ENCODE peak calls at places on chromosomes 2 and 18, in five cellular contexts. J is adrenal gland, H is mucosa of descending colon, N is cardiac muscle cell, S is tibial nerve. I is an unnamed sample.

GRCh38 chr2:46937457-46937856 is 21.9 kb upstream of the MCFD2 start:
- DNase-seq in H (no peak), N (no peak), J (no peak), S (no peak), I (no peak)

GRCh38 chr2:167966937-167967913 is 280.2 kb downstream of the STK39 start:
- DNase-seq in J (no peak), H (no peak), N (no peak), S (no peak), I (no peak)

GRCh38 chr2:119753930-119754321 is 5.8 kb upstream of the PTPN4 start:
- DNase-seq in N (peak; percentile 30), H (no peak), J (no peak), S (no peak), I (no peak)

GRCh38 chr18:62033756-62034155 is 140.9 kb upstream of the RNF152 start:
- DNase-seq in J (no peak), H (no peak), N (no peak), S (no peak), I (no peak)

GRCh38 chr2:121491566-121491965 is 39.1 kb upstream of the RNU4ATAC start:
- DNase-seq in N (no peak), H (no peak), J (no peak), S (no peak), I (no peak)

GRCh38 chr2:240212425-240213225 is 72.2 kb upstream of the OTOS start:
- DNase-seq in N (no peak), S (no peak), H (no peak), J (peak; percentile 9), I (no peak)

GRCh38 chr2:44932079-44932478 is 9.4 kb upstream of the SIX3 start:
- DNase-seq in J (no peak), S (no peak), N (no peak), H (no peak), I (no peak)

GRCh38 chr2:36672199-36672598 is 24.3 kb upstream of the VIT start:
- DNase-seq in S (no peak), H (no peak), J (no peak), N (peak; percentile 54), I (no peak)

GRCh38 chr18:50182516-50182915 is 12.4 kb downstream of the MYO5B start:
- DNase-seq in J (no peak), H (no peak), S (no peak), N (no peak), I (no peak)

GRCh38 chr2:215439980-215440512 is 4.2 kb upstream of the FN1 start:
- DNase-seq in J (no peak), N (no peak), S (no peak), H (no peak), I (no peak)

GRCh38 chr2:131054488-131054887 is 38.8 kb downstream of the FAM168B start:
- DNase-seq in J (no peak), N (no peak), S (no peak), H (no peak), I (no peak)

GRCh38 chr2:120105360-120105759 is 92.5 kb downstream of the EPB41L5 start:
- DNase-seq in J (no peak), H (no peak), N (no peak), S (no peak), I (no peak)

GRCh38 chr2:75787532-75788132 is 76.9 kb upstream of the GCFC2 start:
- DNase-seq in H (no peak), S (no peak), J (no peak), N (peak; percentile 67), I (no peak)

GRCh38 chr2:209845666-209846065 is 74.0 kb downstream of the UNC80 start:
- DNase-seq in S (no peak), J (no peak), H (no peak), N (peak; percentile 2), I (no peak)

GRCh38 chr18:3060667-3061580 is 48.0 kb upstream of the LPIN2 start:
- DNase-seq in N (no peak), H (no peak), S (no peak), J (peak; percentile 25), I (no peak)

GRCh38 chr18:79056827-79057367 is 12.3 kb upstream of the ATP9B start:
- DNase-seq in N (no peak), H (no peak), J (no peak), S (no peak), I (no peak)

DNA sequence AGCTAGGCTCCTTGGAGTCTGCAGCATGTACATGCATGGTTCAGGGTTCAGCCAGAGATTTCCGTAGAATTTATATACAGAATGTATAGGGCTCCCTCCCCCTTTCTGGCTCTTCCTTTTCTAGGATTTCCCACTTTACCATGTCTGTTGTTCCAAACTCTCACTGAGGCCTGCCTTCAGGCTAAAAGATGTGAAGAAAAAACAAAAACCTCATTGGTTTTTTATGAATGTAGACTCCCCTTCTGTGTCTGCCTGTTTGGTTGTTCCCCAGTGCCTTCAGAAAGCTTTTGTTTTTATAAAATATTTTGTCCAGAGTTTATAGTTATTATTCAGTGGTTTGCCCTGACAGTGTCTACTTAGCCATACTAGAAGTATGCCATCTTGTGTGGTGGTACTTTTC is 3.6 kb downstream of the NDUFV2 start:
- DNase-seq in N (no peak), J (no peak), S (no peak), H (no peak), I (no peak)
- H3K4me3 ChIP-seq in N (no peak overlapping the region), J (no peak overlapping the region), S (no peak overlapping the region), H (no peak overlapping the region), I (peak overlapping the region; percentile 88)

GRCh38 chr2:228065686-228066085 is 115.8 kb downstream of the SPHKAP start:
- DNase-seq in J (no peak), H (no peak), S (no peak), N (no peak), I (no peak)
- TF ChIP-seq CTCF in J (no peak), H (no peak), S (no peak), N (no peak), I (no peak)

GRCh38 chr2:68689553-68690537 is 44.8 kb upstream of the ARHGAP25 start:
- DNase-seq in H (no peak), J (no peak), N (no peak), S (no peak), I (no peak)
- H3K4me1 ChIP-seq in H (no peaks in the 10 kb centered on the region), J (no peaks in the 10 kb centered on the region), N (no peaks in the 10 kb centered on the region), S (no peaks in the 10 kb centered on the region), I (no peaks in the 10 kb centered on the region)

GRCh38 chr2:161415041-161415440 is 1.1 kb upstream of the TBR1 start:
- DNase-seq in S (no peak), H (no peak), N (no peak), J (no peak), I (no peak)
- H3K4me3 ChIP-seq in S (peak overlapping the region; percentile 45), H (no peak overlapping the region), N (peak overlapping the region; percentile 31), J (no peak overlapping the region), I (peak overlapping the region; percentile 67)

GRCh38 chr2:49621014-49621413 is 466.7 kb upstream of the FSHR start:
- DNase-seq in J (no peak), H (no peak), S (no peak), N (no peak), I (no peak)

GRCh38 chr2:49619804-49620203 is 465.5 kb upstream of the FSHR start:
- DNase-seq in H (no peak), J (no peak), S (no peak), N (peak; percentile 3), I (no peak)

GRCh38 chr2:49616800-49617199 is 462.5 kb upstream of the FSHR start:
- DNase-seq in J (no peak), N (peak; percentile 25), H (no peak), S (peak; percentile 5), I (no peak)
- TF ChIP-seq CTCF in J (peak; percentile 30), N (peak; percentile 41), H (no peak), S (peak; percentile 20), I (peak; percentile 59)

GRCh38 chr2:79191816-79192215 is 32.3 kb upstream of the REG3A start:
- DNase-seq in H (no peak), N (no peak), J (no peak), S (no peak), I (no peak)
- H3K4me1 ChIP-seq in H (no peaks in the 10 kb centered on the region), N (no peaks in the 10 kb centered on the region), J (no peaks in the 10 kb centered on the region), S (no peaks in the 10 kb centered on the region), I (no peaks in the 10 kb centered on the region)

I was measured in left ventricle myocardium inferior.